ENCODE peak calls at places on chromosomes 13 and 19, in four cellular contexts. L is CD8-positive, alpha-beta T cell; J is tibial nerve; Y is fibroblast of pulmonary artery. F is an unnamed sample.

GRCh38 chr13:39913928-39914327 is 258.5 kb downstream of the COG6 start:
- DNase-seq in J (peak), L (no peak), Y (peak), F (no peak)

GRCh38 chr13:99834246-99834645 is 137.3 kb downstream of the ZIC5 start:
- DNase-seq in Y (no peak), L (no peak), J (no peak), F (no peak)

GRCh38 chr13:105471683-105472082 is 1063.8 kb downstream of the EFNB2 start:
- DNase-seq in J (no peak), L (no peak), Y (peak), F (no peak)

GRCh38 chr19:58361900-58362271 is 665 bp downstream of the ZNF497 start:
- DNase-seq in Y (peak), L (no peak), J (no peak), F (no peak)

GRCh38 chr19:39426170-39426569 is 9.6 kb downstream of the RPS16 start:
- DNase-seq in J (no peak), L (no peak), Y (no peak), F (no peak)

GRCh38 chr19:18320865-18321728 is 1.8 kb downstream of the LSM4 start:
- DNase-seq in Y (no peak), J (no peak), L (no peak), F (no peak)

GRCh38 chr19:54160182-54160811 is 776 bp upstream of the LENG1 start:
- DNase-seq in J (no peak), L (no peak), Y (peak), F (no peak)

GRCh38 chr19:15402411-15403150 is 16.2 kb downstream of the AKAP8L start:
- DNase-seq in L (no peak), J (no peak), Y (no peak), F (no peak)

GRCh38 chr13:114076329-114076761 is 56.1 kb downstream of the RASA3 start:
- DNase-seq in Y (no peak), J (peak), L (no peak), F (no peak)

GRCh38 chr19:3516675-3517207 is 10.6 kb downstream of the FZR1 start:
- DNase-seq in L (peak), Y (no peak), J (no peak), F (no peak)

GRCh38 chr19:5595745-5596144 is 26.8 kb downstream of the SAFB2 start:
- DNase-seq in L (no peak), J (no peak), Y (no peak), F (no peak)

GRCh38 chr13:56561327-56561726 is 579.4 kb upstream of the PRR20A start:
- DNase-seq in L (no peak), J (no peak), Y (peak), F (no peak)

GRCh38 chr19:55071913-55072312 is 3.8 kb upstream of the EPS8L1 start:
- DNase-seq in L (no peak), J (no peak), Y (no peak), F (no peak)

GRCh38 chr19:7685546-7686445 is 5.2 kb downstream of the TRAPPC5 start:
- DNase-seq in J (no peak), Y (no peak), L (no peak), F (no peak)

GRCh38 chr19:13099073-13099999 is 3.3 kb downstream of the LYL1 start:
- DNase-seq in L (peak), J (no peak), Y (peak), F (no peak)

GRCh38 chr19:435707-436412 is 25.0 kb downstream of the SHC2 start:
- DNase-seq in L (no peak), Y (no peak), J (no peak), F (no peak)

GRCh38 chr19:13993554-13994308 is 12.4 kb downstream of the RFX1 start:
- DNase-seq in L (no peak), Y (no peak), J (no peak), F (no peak)

GRCh38 chr13:31725841-31726240 is 13.5 kb upstream of the RXFP2 start:
- DNase-seq in Y (no peak), J (no peak), L (no peak), F (no peak)

GRCh38 chr13:85616275-85616674 is 182.9 kb downstream of the SLITRK6 start:
- DNase-seq in Y (no peak), J (no peak), L (no peak), F (no peak)

GRCh38 chr19:53813996-53814395 is 10.1 kb downstream of the NLRP12 start:
- DNase-seq in Y (no peak), L (no peak), J (no peak), F (no peak)

GRCh38 chr13:113776231-113777125 is 17.5 kb downstream of the TMEM255B start:
- DNase-seq in Y (no peak), J (no peak), L (no peak), F (no peak)

GRCh38 chr19:6610934-6611370 is 20.0 kb upstream of the CD70 start:
- DNase-seq in J (no peak), L (no peak), Y (peak), F (no peak)

GRCh38 chr13:43546821-43547220 is 240.0 kb downstream of the ENOX1 start:
- DNase-seq in L (no peak), J (no peak), Y (no peak), F (no peak)

GRCh38 chr13:50244913-50245574 is 229.8 kb downstream of the KCNRG start:
- DNase-seq in L (no peak), J (no peak), Y (peak), F (peak)

GRCh38 chr19:2494447-2495129 is 18.7 kb downstream of the GADD45B start:
- DNase-seq in J (peak), Y (peak), L (peak), F (no peak)

GRCh38 chr13:85194482-85194881 is 604.7 kb downstream of the SLITRK6 start:
- DNase-seq in Y (no peak), J (no peak), L (no peak), F (no peak)

GRCh38 chr19:36837902-36838783 is at the start of gene ZNF790:
- DNase-seq in Y (peak), L (peak), J (peak), F (peak)

GRCh38 chr19:17332677-17333581 is 1.7 kb downstream of the ANO8 start:
- DNase-seq in J (no peak), Y (peak), L (no peak), F (no peak)

GRCh38 chr13:32978278-32978677 is 37.9 kb upstream of the KL start:
- DNase-seq in J (no peak), Y (no peak), L (no peak), F (no peak)

GRCh38 chr13:79646880-79647279 is 165.9 kb downstream of the NDFIP2 start:
- DNase-seq in J (no peak), L (no peak), Y (no peak), F (no peak)

GRCh38 chr19:1992759-1993260 is 22.7 kb downstream of the BTBD2 start:
- DNase-seq in Y (no peak), L (no peak), J (no peak), F (no peak)

GRCh38 chr19:19656451-19657396 is 6.8 kb downstream of the ATP13A1 start:
- DNase-seq in L (no peak), Y (no peak), J (no peak), F (no peak)

GRCh38 chr19:14381689-14382474 is 638 bp downstream of the ADGRE5 start:
- DNase-seq in L (peak), Y (peak), J (no peak), F (no peak)

GRCh38 chr19:2728783-2729387 is 7.7 kb upstream of the DIRAS1 start:
- DNase-seq in L (no peak), J (no peak), Y (no peak), F (no peak)

GRCh38 chr19:1113278-1113985 is 9.6 kb downstream of the GPX4 start:
- DNase-seq in Y (peak), J (peak), L (peak), F (peak)

GRCh38 chr13:23159587-23160240 is 21.1 kb upstream of the SGCG start:
- DNase-seq in L (no peak), J (no peak), Y (no peak), F (no peak)
- TF ChIP-seq CTCF in L (no peak), J (peak), Y (no peak), F (no peak)

GRCh38 chr13:44809152-44809551 is 180.1 kb downstream of the NUFIP1 start:
- DNase-seq in Y (no peak), L (no peak), J (no peak), F (no peak)
- H3K4me3 ChIP-seq in Y (no peak), L (no peak), J (no peak), F (no peak)

DNA sequence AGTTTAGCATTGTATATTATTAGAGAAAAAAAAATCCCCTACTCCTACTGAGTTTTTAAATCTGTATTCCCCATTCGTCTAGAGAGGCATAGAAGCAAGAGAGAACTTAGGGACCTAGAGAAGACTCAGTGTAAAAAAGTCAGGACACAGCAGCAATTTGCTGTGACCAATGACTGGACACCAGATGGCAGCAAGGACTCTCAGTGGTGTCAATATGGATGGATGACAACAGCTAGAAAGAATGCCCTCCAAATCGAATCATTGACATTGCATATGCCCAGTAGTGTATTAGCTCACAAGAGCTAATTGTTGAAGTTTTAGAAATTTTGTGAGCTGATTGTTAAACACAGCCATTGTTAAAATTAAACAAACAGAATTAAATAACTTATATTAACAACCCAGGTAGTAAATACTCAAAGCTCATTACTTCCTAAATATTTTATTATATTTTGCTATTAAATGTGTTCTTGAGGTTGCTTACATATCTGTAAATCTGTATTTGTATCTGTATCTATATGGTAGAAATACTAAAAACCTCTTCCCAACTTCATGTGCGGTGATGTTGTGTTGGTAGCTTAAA is 43.9 kb downstream of the SIAH3 start:
- DNase-seq in L (no peak), J (no peak), Y (peak), F (peak)
- TF ChIP-seq CTCF in L (peak), J (peak), Y (peak), F (peak)

GRCh38 chr13:69796256-69796655 is 311.4 kb upstream of the ATXN8OS start:
- DNase-seq in Y (no peak), J (no peak), L (no peak), F (no peak)

DNA sequence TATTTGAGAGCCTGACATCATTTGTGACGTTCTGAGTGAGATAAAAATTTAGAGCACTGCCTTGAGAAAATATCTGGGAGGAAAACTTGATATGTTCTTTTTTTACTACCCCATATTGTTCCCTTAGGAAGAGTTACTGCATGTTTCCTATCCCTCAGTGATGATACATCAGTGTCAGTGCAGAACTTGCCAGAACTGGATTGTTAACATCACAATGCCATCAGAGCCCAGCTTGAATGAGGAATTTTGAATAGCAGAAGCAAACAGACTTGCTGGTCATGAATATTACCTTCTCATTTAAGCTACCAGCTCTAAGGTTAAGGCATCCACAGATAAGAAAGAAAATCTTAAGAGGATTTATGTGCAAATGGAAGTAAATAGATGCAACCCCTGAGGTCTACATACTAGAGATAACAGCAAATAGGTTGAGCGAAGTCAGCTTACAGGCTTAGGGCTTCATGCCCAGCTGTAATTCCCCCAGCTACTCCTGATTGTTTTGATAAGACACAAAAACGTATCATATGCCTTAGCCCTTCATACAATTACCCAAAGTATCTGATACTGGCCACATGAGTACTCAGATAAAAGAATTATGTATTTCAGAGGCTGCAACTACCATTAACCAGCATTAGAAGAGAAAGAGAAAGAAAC is 313.7 kb upstream of the ATXN8OS start:
- DNase-seq in L (no peak), J (no peak), Y (no peak), F (no peak)
- H3K4me3 ChIP-seq in L (no peak), J (no peak), Y (no peak), F (no peak)

GRCh38 chr13:95553271-95553588 is 710 bp downstream of the CLDN10 start:
- DNase-seq in Y (no peak), L (no peak), J (no peak), F (no peak)

GRCh38 chr13:95552208-95552538 is 347 bp upstream of the CLDN10 start:
- DNase-seq in Y (no peak), J (no peak), L (no peak), F (no peak)

GRCh38 chr13:95553614-95554385 is 1.3 kb downstream of the CLDN10 start:
- DNase-seq in Y (no peak), L (no peak), J (no peak), F (no peak)

GRCh38 chr13:95556981-95557380 is 4.5 kb downstream of the CLDN10 start:
- DNase-seq in L (no peak), J (no peak), Y (no peak), F (no peak)

GRCh38 chr13:95552539-95553270 is at the start of gene CLDN10:
- DNase-seq in J (no peak), L (no peak), Y (no peak), F (no peak)
- TF ChIP-seq CTCF in J (no peak), L (no peak), Y (no peak), F (peak)

GRCh38 chr19:10826236-10826635 is 9.8 kb downstream of the TMED1 start:
- DNase-seq in Y (no peak), J (no peak), L (no peak), F (no peak)
- H3K4me3 ChIP-seq in Y (no peak), J (no peak), L (no peak), F (no peak)

GRCh38 chr13:112583592-112584277 is 4.2 kb downstream of the TUBGCP3 start:
- DNase-seq in J (no peak), L (no peak), Y (no peak), F (peak)
- TF ChIP-seq CTCF in J (no peak), L (no peak), Y (no peak), F (no peak)

GRCh38 chr19:49387936-49388372 is at the start of gene KASH5:
- DNase-seq in Y (peak), J (peak), L (peak), F (no peak)
- H3K4me3 ChIP-seq in Y (no peak), J (no peak), L (peak), F (no peak)

DNA sequence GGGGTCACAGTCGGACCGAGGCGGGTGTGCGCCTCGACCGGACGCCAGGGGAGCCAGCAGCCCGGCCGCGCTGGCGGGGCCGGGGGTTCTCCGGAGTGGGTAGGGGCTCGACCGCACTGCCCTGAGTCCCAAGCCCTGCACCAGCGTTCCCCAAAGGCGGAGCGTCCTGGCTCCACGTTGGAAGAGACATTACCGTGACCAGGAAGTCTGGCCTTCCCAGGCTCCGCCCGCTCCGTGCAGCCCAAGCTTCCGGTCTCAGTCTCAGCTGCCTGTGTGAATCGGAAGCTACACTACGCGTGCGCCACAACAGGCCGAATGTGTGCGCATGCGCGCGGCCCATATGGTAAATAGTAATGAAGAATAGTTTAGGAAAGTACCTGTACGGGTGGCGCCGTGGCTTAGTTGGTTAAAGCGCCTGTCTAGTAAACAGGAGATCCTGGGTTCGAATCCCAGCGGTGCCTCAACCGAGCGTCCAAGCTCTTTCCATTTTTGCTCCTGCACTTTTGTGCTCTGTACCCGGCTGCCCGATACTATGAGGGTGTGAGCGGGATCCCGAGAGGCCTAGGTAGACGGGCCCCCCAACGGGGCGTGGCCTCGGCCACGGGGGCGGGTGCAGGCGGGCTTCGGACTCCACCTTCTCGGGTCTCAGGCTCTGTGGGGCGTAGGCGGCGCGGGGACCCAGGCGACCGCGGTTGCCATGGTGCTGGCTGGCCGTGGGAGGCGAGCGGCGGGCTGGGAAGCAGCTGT is 17.3 kb upstream of the LRP3 start:
- DNase-seq in L (peak), Y (peak), J (peak), F (peak)
- TF ChIP-seq CTCF in L (no peak), Y (no peak), J (peak), F (peak)